ENCODE peak calls at places on chromosomes 16 and 17, in ten cellular contexts. One of them, this sample, is unnamed.

GRCh38 chr17:38617967-38618760 is 12.4 kb upstream of the SRCIN1 start:
- DNase-seq in OCI-LY7: no peak
- DNase-seq in H1: no peak
- DNase-seq in cardiac muscle cell: no peak
- DNase-seq in fibroblast of pulmonary artery: no peak
- DNase-seq in lower lobe of right lung: no peak
- DNase-seq in lower leg skin: no peak
- DNase-seq in astrocyte of the spinal cord: no peak
- DNase-seq in heart right ventricle: no peak
- DNase-seq in GM23338: no peak
- DNase-seq in this sample: no peak

GRCh38 chr16:17491140-17491662 is 20.4 kb upstream of the XYLT1 start:
- DNase-seq in astrocyte of the spinal cord: no peak
- DNase-seq in lower leg skin: no peak
- DNase-seq in heart right ventricle: no peak
- DNase-seq in lower lobe of right lung: no peak
- DNase-seq in OCI-LY7: no peak
- DNase-seq in GM23338: no peak
- DNase-seq in fibroblast of pulmonary artery: no peak
- DNase-seq in cardiac muscle cell: no peak
- DNase-seq in H1: no peak
- DNase-seq in this sample: no peak

GRCh38 chr17:72634621-72635020 is 457.9 kb downstream of the SLC39A11 start:
- DNase-seq in GM23338: no peak
- DNase-seq in lower lobe of right lung: no peak
- DNase-seq in fibroblast of pulmonary artery: no peak
- DNase-seq in cardiac muscle cell: no peak
- DNase-seq in lower leg skin: no peak
- DNase-seq in H1: no peak
- DNase-seq in astrocyte of the spinal cord: no peak
- DNase-seq in OCI-LY7: no peak
- DNase-seq in heart right ventricle: no peak
- DNase-seq in this sample: no peak

GRCh38 chr17:71099003-71099710 is 929.8 kb downstream of the KCNJ2 start:
- DNase-seq in lower leg skin: no peak
- DNase-seq in fibroblast of pulmonary artery: no peak
- DNase-seq in cardiac muscle cell: no peak
- DNase-seq in GM23338: no peak
- DNase-seq in lower lobe of right lung: no peak
- DNase-seq in astrocyte of the spinal cord: no peak
- DNase-seq in heart right ventricle: no peak
- DNase-seq in H1: no peak
- DNase-seq in OCI-LY7: no peak
- DNase-seq in this sample: no peak

GRCh38 chr16:82563401-82563800 is 63.4 kb upstream of the CDH13 start:
- DNase-seq in GM23338: no peak
- DNase-seq in heart right ventricle: no peak
- DNase-seq in OCI-LY7: no peak
- DNase-seq in fibroblast of pulmonary artery: no peak
- DNase-seq in H1: no peak
- DNase-seq in cardiac muscle cell: no peak
- DNase-seq in lower leg skin: no peak
- DNase-seq in astrocyte of the spinal cord: no peak
- DNase-seq in lower lobe of right lung: no peak
- DNase-seq in this sample: no peak

GRCh38 chr16:81595676-81596292 is 151.2 kb downstream of the CMIP start:
- DNase-seq in astrocyte of the spinal cord: peak; percentile 19
- DNase-seq in GM23338: no peak
- DNase-seq in H1: no peak
- DNase-seq in heart right ventricle: no peak
- DNase-seq in OCI-LY7: no peak
- DNase-seq in fibroblast of pulmonary artery: peak; percentile 37
- DNase-seq in lower lobe of right lung: no peak
- DNase-seq in lower leg skin: no peak
- DNase-seq in cardiac muscle cell: no peak
- DNase-seq in this sample: peak; percentile 54

GRCh38 chr17:56652608-56653007 is 59.1 kb downstream of the NOG start:
- DNase-seq in GM23338: no peak
- DNase-seq in cardiac muscle cell: no peak
- DNase-seq in OCI-LY7: no peak
- DNase-seq in heart right ventricle: no peak
- DNase-seq in lower leg skin: no peak
- DNase-seq in astrocyte of the spinal cord: no peak
- DNase-seq in fibroblast of pulmonary artery: no peak
- DNase-seq in H1: no peak
- DNase-seq in lower lobe of right lung: no peak
- DNase-seq in this sample: no peak

GRCh38 chr17:77681820-77682219 is 276.7 kb upstream of the TNRC6C start:
- DNase-seq in lower leg skin: peak; percentile 83
- DNase-seq in GM23338: no peak
- DNase-seq in H1: no peak
- DNase-seq in OCI-LY7: no peak
- DNase-seq in cardiac muscle cell: peak; percentile 59
- DNase-seq in astrocyte of the spinal cord: no peak
- DNase-seq in lower lobe of right lung: no peak
- DNase-seq in fibroblast of pulmonary artery: peak; percentile 16
- DNase-seq in heart right ventricle: peak; percentile 58
- DNase-seq in this sample: peak; percentile 42

GRCh38 chr17:65564793-65565192 is 3.3 kb upstream of the AXIN2 start:
- DNase-seq in fibroblast of pulmonary artery: peak; percentile 67
- DNase-seq in OCI-LY7: no peak
- DNase-seq in cardiac muscle cell: peak; percentile 72
- DNase-seq in astrocyte of the spinal cord: peak; percentile 42
- DNase-seq in lower lobe of right lung: no peak
- DNase-seq in GM23338: no peak
- DNase-seq in lower leg skin: no peak
- DNase-seq in heart right ventricle: peak; percentile 56
- DNase-seq in H1: no peak
- DNase-seq in this sample: no peak

GRCh38 chr16:2308089-2308962 is 32.2 kb downstream of the ABCA3 start:
- DNase-seq in lower lobe of right lung: no peak
- DNase-seq in cardiac muscle cell: no peak
- DNase-seq in heart right ventricle: no peak
- DNase-seq in lower leg skin: no peak
- DNase-seq in GM23338: no peak
- DNase-seq in astrocyte of the spinal cord: no peak
- DNase-seq in fibroblast of pulmonary artery: no peak
- DNase-seq in OCI-LY7: no peak
- DNase-seq in H1: no peak
- DNase-seq in this sample: no peak

GRCh38 chr16:49464093-49464492 is 90.5 kb downstream of the C16orf78 start:
- DNase-seq in GM23338: no peak
- DNase-seq in lower lobe of right lung: no peak
- DNase-seq in H1: no peak
- DNase-seq in lower leg skin: peak; percentile 10
- DNase-seq in astrocyte of the spinal cord: no peak
- DNase-seq in heart right ventricle: no peak
- DNase-seq in cardiac muscle cell: no peak
- DNase-seq in fibroblast of pulmonary artery: no peak
- DNase-seq in OCI-LY7: no peak
- DNase-seq in this sample: no peak

GRCh38 chr16:78478267-78478821 is 378.9 kb downstream of the WWOX start:
- DNase-seq in lower lobe of right lung: no peak
- DNase-seq in GM23338: peak; percentile 73
- DNase-seq in lower leg skin: no peak
- DNase-seq in heart right ventricle: no peak
- DNase-seq in OCI-LY7: no peak
- DNase-seq in H1: peak; percentile 64
- DNase-seq in cardiac muscle cell: no peak
- DNase-seq in fibroblast of pulmonary artery: no peak
- DNase-seq in astrocyte of the spinal cord: no peak
- DNase-seq in this sample: peak; percentile 11

GRCh38 chr17:34368455-34369195 is 5.6 kb upstream of the CCL1 start:
- DNase-seq in astrocyte of the spinal cord: no peak
- DNase-seq in lower leg skin: peak; percentile 54
- DNase-seq in GM23338: no peak
- DNase-seq in fibroblast of pulmonary artery: no peak
- DNase-seq in OCI-LY7: no peak
- DNase-seq in cardiac muscle cell: no peak
- DNase-seq in heart right ventricle: no peak
- DNase-seq in lower lobe of right lung: no peak
- DNase-seq in H1: no peak
- DNase-seq in this sample: no peak

GRCh38 chr17:64509179-64509578 is 2.4 kb downstream of the CEP95 start:
- DNase-seq in lower leg skin: no peak
- DNase-seq in H1: no peak
- DNase-seq in lower lobe of right lung: no peak
- DNase-seq in fibroblast of pulmonary artery: no peak
- DNase-seq in astrocyte of the spinal cord: no peak
- DNase-seq in OCI-LY7: no peak
- DNase-seq in cardiac muscle cell: no peak
- DNase-seq in heart right ventricle: no peak
- DNase-seq in GM23338: no peak
- DNase-seq in this sample: no peak
- H3K4me3 ChIP-seq in lower leg skin: no peak overlapping the region
- H3K4me3 ChIP-seq in H1: no peak overlapping the region
- H3K4me3 ChIP-seq in lower lobe of right lung: no peak overlapping the region
- H3K4me3 ChIP-seq in fibroblast of pulmonary artery: no peak overlapping the region
- H3K4me3 ChIP-seq in astrocyte of the spinal cord: no peak overlapping the region
- H3K4me3 ChIP-seq in OCI-LY7: no peak overlapping the region
- H3K4me3 ChIP-seq in cardiac muscle cell: no peak overlapping the region
- H3K4me3 ChIP-seq in heart right ventricle: no peak overlapping the region
- H3K4me3 ChIP-seq in GM23338: no peak overlapping the region
- H3K4me3 ChIP-seq in this sample: no peak overlapping the region

GRCh38 chr17:61387011-61387410 is 12.6 kb upstream of the TBX2 start:
- DNase-seq in heart right ventricle: no peak
- DNase-seq in fibroblast of pulmonary artery: no peak
- DNase-seq in GM23338: no peak
- DNase-seq in lower leg skin: no peak
- DNase-seq in H1: no peak
- DNase-seq in astrocyte of the spinal cord: no peak
- DNase-seq in cardiac muscle cell: no peak
- DNase-seq in OCI-LY7: no peak
- DNase-seq in lower lobe of right lung: peak; percentile 24
- DNase-seq in this sample: no peak

GRCh38 chr17:61385091-61385868 is 14.4 kb upstream of the TBX2 start:
- DNase-seq in OCI-LY7: no peak
- DNase-seq in H1: no peak
- DNase-seq in GM23338: no peak
- DNase-seq in cardiac muscle cell: no peak
- DNase-seq in fibroblast of pulmonary artery: no peak
- DNase-seq in astrocyte of the spinal cord: no peak
- DNase-seq in lower lobe of right lung: peak; percentile 14
- DNase-seq in heart right ventricle: no peak
- DNase-seq in lower leg skin: no peak
- DNase-seq in this sample: no peak

GRCh38 chr17:61386251-61386650 is 13.4 kb upstream of the TBX2 start:
- DNase-seq in H1: no peak
- DNase-seq in lower leg skin: no peak
- DNase-seq in lower lobe of right lung: peak; percentile 20
- DNase-seq in cardiac muscle cell: no peak
- DNase-seq in astrocyte of the spinal cord: no peak
- DNase-seq in fibroblast of pulmonary artery: no peak
- DNase-seq in heart right ventricle: no peak
- DNase-seq in GM23338: no peak
- DNase-seq in OCI-LY7: no peak
- DNase-seq in this sample: no peak

GRCh38 chr17:61384384-61385090 is 15.1 kb upstream of the TBX2 start:
- DNase-seq in cardiac muscle cell: no peak
- DNase-seq in lower lobe of right lung: peak; percentile 36
- DNase-seq in heart right ventricle: no peak
- DNase-seq in fibroblast of pulmonary artery: no peak
- DNase-seq in astrocyte of the spinal cord: no peak
- DNase-seq in lower leg skin: no peak
- DNase-seq in H1: no peak
- DNase-seq in OCI-LY7: no peak
- DNase-seq in GM23338: no peak
- DNase-seq in this sample: no peak

GRCh38 chr17:61385869-61386245 is 13.8 kb upstream of the TBX2 start:
- DNase-seq in lower lobe of right lung: peak; percentile 6
- DNase-seq in fibroblast of pulmonary artery: no peak
- DNase-seq in heart right ventricle: no peak
- DNase-seq in lower leg skin: no peak
- DNase-seq in cardiac muscle cell: no peak
- DNase-seq in astrocyte of the spinal cord: no peak
- DNase-seq in H1: no peak
- DNase-seq in GM23338: no peak
- DNase-seq in OCI-LY7: no peak
- DNase-seq in this sample: no peak
- TF ChIP-seq CTCF in lower lobe of right lung: no peak
- TF ChIP-seq CTCF in fibroblast of pulmonary artery: no peak
- TF ChIP-seq CTCF in heart right ventricle: no peak
- TF ChIP-seq CTCF in lower leg skin: no peak
- TF ChIP-seq CTCF in cardiac muscle cell: no peak
- TF ChIP-seq CTCF in astrocyte of the spinal cord: no peak
- TF ChIP-seq CTCF in H1: no peak
- TF ChIP-seq CTCF in GM23338: no peak
- TF ChIP-seq CTCF in OCI-LY7: no peak
- TF ChIP-seq CTCF in this sample: no peak

GRCh38 chr16:77435240-77435819 is 496 bp upstream of the ADAMTS18 start:
- DNase-seq in astrocyte of the spinal cord: no peak
- DNase-seq in GM23338: peak; percentile 40
- DNase-seq in H1: peak; percentile 50
- DNase-seq in fibroblast of pulmonary artery: no peak
- DNase-seq in cardiac muscle cell: no peak
- DNase-seq in lower lobe of right lung: no peak
- DNase-seq in lower leg skin: no peak
- DNase-seq in heart right ventricle: no peak
- DNase-seq in OCI-LY7: no peak
- DNase-seq in this sample: no peak
- H3K4me3 ChIP-seq in astrocyte of the spinal cord: no peak overlapping the region
- H3K4me3 ChIP-seq in GM23338: peak overlapping the region; percentile 76
- H3K4me3 ChIP-seq in H1: peak overlapping the region; percentile 61
- H3K4me3 ChIP-seq in fibroblast of pulmonary artery: no peak overlapping the region
- H3K4me3 ChIP-seq in cardiac muscle cell: peak overlapping the region; percentile 40
- H3K4me3 ChIP-seq in lower lobe of right lung: no peak overlapping the region
- H3K4me3 ChIP-seq in lower leg skin: no peak overlapping the region
- H3K4me3 ChIP-seq in heart right ventricle: no peak overlapping the region
- H3K4me3 ChIP-seq in OCI-LY7: no peak overlapping the region
- H3K4me3 ChIP-seq in this sample: no peak overlapping the region

DNA sequence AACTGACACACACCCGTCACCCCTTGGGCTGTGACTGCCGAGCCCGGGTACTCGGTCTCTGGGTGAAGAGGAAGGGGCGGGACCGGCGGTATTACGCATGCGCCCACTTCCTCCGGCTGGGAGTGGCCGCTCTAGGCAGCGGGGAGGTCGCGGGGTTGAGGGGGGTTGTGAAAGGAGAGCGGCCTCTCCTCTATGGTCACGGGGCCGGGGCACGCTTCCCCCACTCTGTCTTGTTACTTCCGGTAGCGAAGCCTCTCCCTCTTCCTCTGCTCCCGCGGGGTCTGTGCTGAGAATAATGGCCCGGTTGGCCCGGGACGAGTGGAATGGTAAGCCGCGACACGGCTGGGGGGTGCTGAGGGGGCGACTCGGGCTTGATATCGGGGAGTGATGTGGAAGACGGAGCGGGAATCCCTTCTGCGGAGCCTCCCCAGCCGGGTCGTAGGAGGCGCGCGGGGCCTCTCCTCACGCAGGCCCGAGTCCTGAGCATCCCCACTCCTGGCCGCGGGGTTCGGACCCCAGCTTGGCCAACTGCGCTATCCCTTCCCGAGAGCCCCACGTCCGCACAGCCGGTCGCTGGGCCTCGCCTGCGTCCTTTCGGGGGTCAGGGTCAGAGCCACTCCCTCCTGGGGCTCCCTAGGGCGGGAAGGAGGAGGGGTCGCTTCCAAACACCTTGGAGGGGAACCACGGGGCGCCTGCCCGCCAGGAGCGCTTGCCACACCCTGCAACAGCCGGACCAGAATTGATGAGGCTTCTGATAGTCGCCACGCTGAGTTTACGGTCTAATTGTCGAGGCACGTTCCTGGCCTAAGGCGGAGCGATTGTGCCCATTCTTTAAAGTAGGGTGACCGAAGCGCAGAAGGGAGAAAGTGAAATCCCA is at the start of gene BFAR:
- DNase-seq in astrocyte of the spinal cord: peak; percentile 97
- DNase-seq in OCI-LY7: peak; percentile 98
- DNase-seq in lower leg skin: peak; percentile 100
- DNase-seq in lower lobe of right lung: peak; percentile 99
- DNase-seq in GM23338: peak; percentile 98
- DNase-seq in H1: peak; percentile 98
- DNase-seq in heart right ventricle: peak; percentile 99
- DNase-seq in cardiac muscle cell: peak; percentile 99
- DNase-seq in fibroblast of pulmonary artery: peak; percentile 97
- DNase-seq in this sample: peak; percentile 98
- TF ChIP-seq CTCF in astrocyte of the spinal cord: no peak
- TF ChIP-seq CTCF in OCI-LY7: no peak
- TF ChIP-seq CTCF in lower leg skin: no peak
- TF ChIP-seq CTCF in lower lobe of right lung: no peak
- TF ChIP-seq CTCF in GM23338: no peak
- TF ChIP-seq CTCF in H1: no peak
- TF ChIP-seq CTCF in heart right ventricle: no peak
- TF ChIP-seq CTCF in cardiac muscle cell: no peak
- TF ChIP-seq CTCF in fibroblast of pulmonary artery: no peak
- TF ChIP-seq CTCF in this sample: no peak

This sample was measured in cardiac fibroblast.